ENCODE peak calls at places on chromosomes 2 and 18, in five cellular contexts. X is A549, S is K562, W is GM12878, E is HepG2. A is an unnamed sample.

GRCh38 chr18:46174317-46175039 is 70.3 kb downstream of the HAUS1 start:
- DNase-seq in S (peak), E (no peak), W (no peak), X (no peak), A (peak)

GRCh38 chr2:238763471-238763995 is 84.4 kb upstream of the TWIST2 start:
- DNase-seq in W (no peak), S (no peak), X (no peak), E (no peak), A (no peak)

GRCh38 chr18:77136076-77136718 is 3.6 kb upstream of the MBP start:
- DNase-seq in W (no peak), S (no peak), E (no peak), X (no peak), A (no peak)

GRCh38 chr18:39661856-39662366 is 2096.3 kb upstream of the CELF4 start:
- DNase-seq in E (no peak), S (no peak), X (no peak), W (no peak), A (no peak)

GRCh38 chr2:239776441-239777033 is 248.6 kb downstream of the NDUFA10 start:
- DNase-seq in S (no peak), E (no peak), X (no peak), W (no peak), A (no peak)

GRCh38 chr2:171814174-171814573 is 79.9 kb downstream of the SLC25A12 start:
- DNase-seq in W (no peak), S (no peak), E (no peak), X (no peak), A (no peak)

GRCh38 chr2:206452242-206452641 is 8.9 kb downstream of the ADAM23 start:
- DNase-seq in S (no peak), W (peak), E (no peak), X (no peak), A (no peak)

GRCh38 chr2:63840081-63840784 is 1.5 kb upstream of the UGP2 start:
- DNase-seq in X (no peak), S (no peak), E (no peak), W (no peak), A (peak)

GRCh38 chr2:162057426-162057825 is 16.6 kb downstream of the DPP4 start:
- DNase-seq in X (no peak), E (no peak), S (no peak), W (no peak), A (no peak)

GRCh38 chr2:191036365-191036764 is 22.4 kb upstream of the STAT1 start:
- DNase-seq in E (no peak), S (no peak), W (no peak), X (no peak), A (no peak)

GRCh38 chr18:69626643-69627242 is 226.1 kb downstream of the DOK6 start:
- DNase-seq in W (no peak), S (no peak), X (peak), E (no peak), A (peak)

GRCh38 chr2:23445450-23445868 is 60.5 kb downstream of the KLHL29 start:
- DNase-seq in S (no peak), W (no peak), E (no peak), X (no peak), A (no peak)

GRCh38 chr2:127790694-127791529 is 20.1 kb downstream of the WDR33 start:
- DNase-seq in E (no peak), W (no peak), S (no peak), X (no peak), A (no peak)

GRCh38 chr18:77080283-77080682 is 52.3 kb downstream of the MBP start:
- DNase-seq in W (peak), S (no peak), E (no peak), X (no peak), A (no peak)

GRCh38 chr18:77567202-77567601 is 317.6 kb downstream of the GALR1 start:
- DNase-seq in S (no peak), E (no peak), W (no peak), X (no peak), A (peak)

GRCh38 chr2:175877845-175878563 is 124.1 kb downstream of the LNPK start:
- DNase-seq in W (no peak), S (no peak), E (no peak), X (peak), A (no peak)
- TF ChIP-seq JUNB in W (no peak), S (no peak), E (no peak), X (no peak), A (no peak)

GRCh38 chr2:74883011-74883410 is 49.1 kb downstream of the HK2 start:
- DNase-seq in W (no peak), X (no peak), E (no peak), S (no peak), A (no peak)
- H3K4me2 ChIP-seq in W (no peak), X (no peak), E (no peak), S (no peak), A (no peak)

GRCh38 chr2:151991010-151991409 is 107.8 kb downstream of the CACNB4 start:
- DNase-seq in X (no peak), W (no peak), E (no peak), S (no peak), A (no peak)

GRCh38 chr2:151992582-151992981 is 106.3 kb downstream of the CACNB4 start:
- DNase-seq in W (no peak), E (no peak), X (no peak), S (no peak), A (no peak)

GRCh38 chr2:151999058-151999457 is 99.8 kb downstream of the CACNB4 start:
- DNase-seq in W (no peak), E (peak), X (peak), S (peak), A (peak)

DNA sequence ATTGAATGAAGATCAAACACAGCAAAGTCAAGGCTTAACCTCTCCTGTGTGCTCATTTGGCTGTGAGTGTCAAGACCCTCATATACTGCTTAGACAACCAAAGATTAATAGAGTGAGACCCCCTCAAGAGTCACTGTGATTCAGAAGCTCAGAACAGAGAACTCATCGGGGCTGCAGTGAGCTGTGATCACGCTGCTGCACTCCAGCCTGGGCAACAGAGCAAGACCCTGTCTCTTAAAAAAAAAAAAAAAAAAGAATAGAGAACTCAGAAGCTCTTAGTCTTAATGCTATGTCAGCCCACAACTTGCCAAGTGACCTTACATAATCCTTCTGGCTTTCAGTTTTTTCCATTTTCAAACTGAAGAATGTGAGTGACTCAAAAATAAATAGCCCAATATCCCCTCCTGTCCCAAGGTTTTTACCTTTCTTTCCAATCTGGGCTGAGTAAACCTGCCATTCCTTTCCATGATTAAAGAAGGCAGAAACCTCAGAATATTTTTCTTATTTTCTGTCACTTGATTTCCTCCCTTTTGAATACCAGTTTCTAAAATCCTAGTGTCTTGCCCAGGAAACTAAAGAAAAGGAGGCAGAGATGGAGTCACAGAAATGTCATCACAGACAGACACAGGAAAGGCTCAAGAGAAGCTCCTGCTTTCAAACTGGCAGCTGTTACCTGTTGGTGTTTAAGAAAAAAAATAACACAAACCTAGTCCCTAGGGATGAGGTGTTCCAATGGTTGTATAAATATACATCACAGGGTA is 102.4 kb downstream of the CACNB4 start:
- DNase-seq in S (no peak), E (no peak), W (no peak), X (no peak), A (no peak)
- TF ChIP-seq JUNB in S (no peak), E (no peak), W (no peak), X (no peak), A (no peak)

GRCh38 chr18:54712758-54713157 is 115.5 kb upstream of the RAB27B start:
- DNase-seq in X (no peak), S (no peak), E (no peak), W (no peak), A (no peak)

GRCh38 chr18:54710519-54711281 is 117.6 kb upstream of the RAB27B start:
- DNase-seq in W (no peak), S (no peak), E (no peak), X (no peak), A (no peak)

GRCh38 chr18:54716586-54716985 is 111.7 kb upstream of the RAB27B start:
- DNase-seq in S (no peak), W (no peak), X (no peak), E (no peak), A (no peak)

GRCh38 chr18:54713386-54713785 is 114.9 kb upstream of the RAB27B start:
- DNase-seq in W (no peak), E (no peak), X (no peak), S (no peak), A (no peak)

DNA sequence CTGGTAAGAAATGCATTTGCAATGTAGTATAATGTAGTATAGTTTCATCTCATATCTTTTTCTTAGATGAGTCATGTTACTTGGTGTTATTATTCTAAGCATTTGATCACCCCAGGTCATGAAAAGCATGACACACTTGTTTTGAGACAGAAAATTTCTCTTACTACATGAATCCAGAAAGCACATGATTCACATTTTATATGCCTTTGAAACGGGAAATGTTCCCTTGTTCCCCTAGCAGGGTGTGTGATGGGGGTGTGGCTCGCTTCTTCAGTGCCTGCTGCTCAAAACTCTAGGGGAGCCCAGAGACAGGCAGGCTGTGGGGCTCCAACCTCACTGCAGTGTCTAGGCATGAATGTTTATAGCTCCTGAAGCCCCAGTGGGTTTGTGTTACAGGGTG is 116.0 kb upstream of the RAB27B start:
- DNase-seq in E (no peak), X (peak), W (no peak), S (no peak), A (no peak)
- H3K4me2 ChIP-seq in E (no peak), X (peak), W (no peak), S (no peak), A (no peak)

GRCh38 chr2:201780674-201781582 is at the start of gene ALS2:
- DNase-seq in S (peak), E (peak), X (peak), W (peak), A (peak)

GRCh38 chr2:201779996-201780673 is 598 bp downstream of the ALS2 start:
- DNase-seq in E (peak), S (peak), W (no peak), X (peak), A (peak)

GRCh38 chr2:201775326-201775725 is 5.4 kb downstream of the ALS2 start:
- DNase-seq in W (no peak), E (no peak), X (no peak), S (no peak), A (no peak)

GRCh38 chr2:201777043-201777442 is 3.7 kb downstream of the ALS2 start:
- DNase-seq in W (no peak), E (no peak), S (no peak), X (no peak), A (peak)

DNA sequence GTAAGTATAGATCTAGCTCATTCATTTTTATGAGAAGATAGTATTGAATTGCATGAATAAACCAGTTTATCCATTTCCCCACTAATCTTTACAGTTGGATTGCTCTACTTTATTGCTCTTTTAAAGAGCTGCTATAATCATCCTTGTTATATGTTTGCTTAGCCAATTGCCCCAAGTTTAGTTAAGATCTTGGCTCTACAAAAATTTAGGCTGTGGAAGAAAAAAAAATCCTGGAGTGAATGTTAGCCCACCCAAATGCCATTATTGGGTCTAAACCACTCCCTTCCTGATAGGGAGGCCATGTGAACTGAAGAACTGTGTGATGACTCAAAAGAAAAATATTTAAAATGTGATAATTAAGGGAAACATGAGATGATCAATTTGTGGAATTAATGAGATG is 2.9 kb downstream of the ALS2 start:
- DNase-seq in S (no peak), W (no peak), E (no peak), X (no peak), A (no peak)
- TF ChIP-seq JUNB in S (no peak), W (no peak), E (no peak), X (no peak), A (no peak)

GRCh38 chr2:75621228-75621627 is 25.4 kb upstream of the MRPL19 start:
- DNase-seq in W (no peak), E (no peak), S (no peak), X (no peak), A (no peak)
- H3K4me2 ChIP-seq in W (no peak), E (no peak), S (no peak), X (no peak), A (no peak)

GRCh38 chr2:240909216-240909974 is 3.3 kb downstream of the CROCC2 start:
- DNase-seq in X (no peak), W (no peak), E (no peak), S (no peak), A (no peak)

GRCh38 chr2:240914645-240915525 is 8.7 kb downstream of the CROCC2 start:
- DNase-seq in E (no peak), X (no peak), W (no peak), S (no peak), A (no peak)

GRCh38 chr2:240912878-240913809 is 7.0 kb downstream of the CROCC2 start:
- DNase-seq in E (no peak), S (no peak), W (no peak), X (no peak), A (no peak)

GRCh38 chr2:240913810-240914644 is 7.9 kb downstream of the CROCC2 start:
- DNase-seq in X (peak), E (peak), S (peak), W (no peak), A (peak)

DNA sequence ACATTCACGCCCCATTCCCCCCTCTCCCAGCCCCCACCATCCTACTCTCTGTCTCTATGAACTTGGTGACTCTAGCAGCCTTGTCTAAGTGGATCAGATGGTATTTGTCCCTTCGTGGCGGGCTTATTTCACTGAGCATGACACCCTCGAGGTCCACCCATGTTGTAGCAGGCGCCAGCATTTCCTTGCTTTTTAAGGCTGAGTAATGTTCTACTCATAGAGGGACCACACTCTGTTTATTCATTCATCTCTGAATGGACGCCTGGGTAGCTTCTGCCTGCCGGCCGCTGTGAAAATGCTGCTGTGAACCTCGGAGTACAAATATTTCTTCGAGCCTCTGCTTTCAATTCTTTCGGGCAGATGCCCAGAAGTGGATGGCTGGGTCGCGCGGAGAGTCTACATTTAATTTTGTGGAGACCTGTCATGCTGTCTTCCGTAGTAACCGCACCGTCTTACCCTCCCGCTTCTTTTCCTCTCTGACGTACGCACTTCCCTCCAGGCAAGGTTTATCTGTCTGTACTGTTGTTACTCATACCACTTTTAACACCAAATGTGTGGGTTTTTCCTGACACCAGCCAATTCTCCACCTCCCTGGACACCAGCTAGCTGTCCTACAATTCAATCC is 5.6 kb downstream of the CROCC2 start:
- DNase-seq in E (no peak), S (no peak), X (no peak), W (no peak), A (no peak)
- TF ChIP-seq JUNB in E (no peak), S (no peak), X (no peak), W (no peak), A (no peak)